ENCODE peak calls at places on chromosomes 4 and X, in nine cellular contexts. O is hepatocyte; Y is IMR-90; B is heart right ventricle; Z is naive B cell; S is GM12865; W is CD8-positive, alpha-beta T cell; K is cardiac muscle cell; C is activated naive CD4-positive, alpha-beta T cell treated with Interleukin-2 at 50 U/mL for 16 hours. L is an unnamed sample.

GRCh38 chr4:95641571-95641970 is 92.8 kb upstream of the UNC5C start:
- DNase-seq in B (no peak), K (peak; percentile 82), Z (no peak), O (no peak), S (no peak), Y (no peak), W (no peak), C (no peak), L (no peak)

GRCh38 chrX:134622056-134622812 is 36.0 kb downstream of the PLAC1 start:
- DNase-seq in B (peak; percentile 5), W (no peak), S (peak; percentile 69), Z (no peak), O (peak; percentile 40), Y (peak; percentile 89), C (no peak), K (no peak), L (peak; percentile 79)

GRCh38 chrX:1380672-1381233 is 11.2 kb downstream of the SLC25A6 start:
- DNase-seq in Y (no peak), K (no peak), C (no peak), S (no peak), O (no peak), W (no peak), Z (no peak), B (no peak), L (no peak)

GRCh38 chr4:113311047-113311446 is 261.6 kb downstream of the ANK2 start:
- DNase-seq in O (no peak), Z (no peak), C (no peak), B (no peak), Y (no peak), W (no peak), K (no peak), S (no peak), L (peak; percentile 97)

GRCh38 chrX:13001097-13001496 is 26.2 kb downstream of the TMSB4X start:
- DNase-seq in C (no peak), Y (no peak), O (no peak), Z (no peak), W (no peak), K (no peak), B (no peak), S (no peak), L (peak; percentile 77)

GRCh38 chr4:13626492-13627184 is 887 bp downstream of the BOD1L1 start:
- DNase-seq in K (no peak), O (no peak), B (no peak), S (no peak), C (no peak), Y (no peak), Z (no peak), W (no peak), L (peak; percentile 35)

GRCh38 chrX:30943984-30944383 is 54.9 kb upstream of the TAB3 start:
- DNase-seq in C (no peak), K (no peak), O (no peak), B (no peak), W (no peak), Z (no peak), Y (no peak), S (no peak), L (no peak)

GRCh38 chr4:54233128-54233696 is 4.1 kb downstream of the PDGFRA start:
- DNase-seq in O (peak; percentile 94), K (peak; percentile 93), S (peak; percentile 86), Y (peak; percentile 85), W (peak; percentile 76), Z (peak; percentile 68), C (peak; percentile 78), B (peak; percentile 81), L (peak; percentile 56)

GRCh38 chr4:40283968-40284367 is 51.2 kb upstream of the CHRNA9 start:
- DNase-seq in Y (no peak), Z (peak; percentile 50), S (peak; percentile 46), W (peak; percentile 77), C (peak; percentile 85), B (no peak), K (no peak), O (no peak), L (peak; percentile 66)

GRCh38 chr4:20323991-20324390 is 72.3 kb downstream of the SLIT2 start:
- DNase-seq in W (no peak), Z (no peak), B (no peak), Y (peak; percentile 47), S (no peak), C (no peak), O (no peak), K (peak; percentile 30), L (peak; percentile 58)

GRCh38 chrX:71625471-71625870 is 7.2 kb upstream of the CXCR3 start:
- DNase-seq in Z (no peak), B (no peak), Y (no peak), S (no peak), O (no peak), K (no peak), W (no peak), C (no peak), L (no peak)

GRCh38 chrX:21806691-21807090 is 32.7 kb upstream of the MBTPS2 start:
- DNase-seq in K (no peak), W (no peak), C (no peak), Z (no peak), B (no peak), S (no peak), Y (peak; percentile 1), O (no peak), L (peak; percentile 59)

GRCh38 chr4:22179124-22179874 is 230.7 kb upstream of the KCNIP4 start:
- DNase-seq in B (no peak), S (no peak), O (no peak), K (no peak), W (no peak), Z (no peak), C (no peak), Y (peak; percentile 77), L (peak; percentile 94)

GRCh38 chrX:148902581-148902980 is 402.2 kb downstream of the AFF2 start:
- DNase-seq in O (no peak), Y (no peak), B (no peak), S (no peak), Z (no peak), K (no peak), W (no peak), C (no peak), L (no peak)

GRCh38 chr4:86156526-86156925 is 203.3 kb downstream of the MAPK10 start:
- DNase-seq in Z (no peak), O (no peak), K (no peak), B (no peak), C (no peak), W (no peak), Y (no peak), S (no peak), L (no peak)

GRCh38 chr4:8188743-8189550 is 10.1 kb upstream of the SH3TC1 start:
- DNase-seq in W (no peak), O (no peak), C (no peak), B (peak; percentile 86), Y (no peak), S (no peak), K (no peak), Z (no peak), L (peak; percentile 97)

GRCh38 chr4:28966982-28967381 is 1753.2 kb upstream of the PCDH7 start:
- DNase-seq in C (no peak), S (no peak), B (no peak), W (no peak), O (peak; percentile 5), K (no peak), Z (no peak), Y (peak; percentile 90), L (peak; percentile 50)

GRCh38 chr4:10013722-10014121 is 7.6 kb downstream of the SLC2A9 start:
- DNase-seq in Y (no peak), O (peak; percentile 70), S (peak; percentile 85), K (peak; percentile 73), C (peak; percentile 24), Z (no peak), B (peak; percentile 37), W (peak; percentile 14), L (peak; percentile 57)

GRCh38 chr4:140088317-140088967 is 65.5 kb downstream of the MAML3 start:
- DNase-seq in W (no peak), B (no peak), Y (peak; percentile 59), Z (no peak), C (no peak), S (no peak), O (no peak), K (no peak), L (no peak)

GRCh38 chr4:140774510-140774909 is 18.3 kb upstream of the TBC1D9 start:
- DNase-seq in S (no peak), Z (peak; percentile 18), W (no peak), Y (no peak), B (no peak), K (no peak), O (no peak), C (no peak), L (no peak)

GRCh38 chr4:5798447-5798846 is 87.4 kb downstream of the EVC start:
- DNase-seq in W (no peak), Y (no peak), O (no peak), Z (no peak), C (no peak), K (no peak), S (no peak), B (peak; percentile 14), L (no peak)

GRCh38 chr4:157221895-157222763 is 1.6 kb downstream of the GRIA2 start:
- DNase-seq in C (no peak), W (no peak), Z (no peak), O (peak; percentile 69), K (peak; percentile 53), B (no peak), S (no peak), Y (no peak), L (no peak)

GRCh38 chr4:1564535-1565375 is 119.4 kb downstream of the FAM53A start:
- DNase-seq in C (no peak), O (no peak), B (no peak), W (no peak), Y (no peak), S (no peak), Z (no peak), K (no peak), L (no peak)

GRCh38 chr4:120156115-120156718 is 89.6 kb upstream of the MAD2L1 start:
- DNase-seq in W (peak; percentile 33), C (no peak), Z (peak; percentile 27), K (peak; percentile 71), O (peak; percentile 79), Y (peak; percentile 80), S (peak; percentile 82), B (peak; percentile 19), L (peak; percentile 83)

GRCh38 chrX:24341795-24342194 is 18.6 kb upstream of the SUPT20HL1 start:
- DNase-seq in S (no peak), O (no peak), C (no peak), Y (peak; percentile 81), B (no peak), W (no peak), K (no peak), Z (no peak), L (peak; percentile 54)

GRCh38 chrX:135520553-135521404 is at the start of gene INTS6L:
- DNase-seq in Y (peak; percentile 88), Z (peak; percentile 86), B (peak; percentile 84), O (peak; percentile 88), W (peak; percentile 82), S (peak; percentile 93), K (peak; percentile 89), C (peak; percentile 84), L (peak; percentile 88)

GRCh38 chr4:140110542-140110941 is 43.4 kb downstream of the MAML3 start:
- DNase-seq in B (no peak), Z (no peak), C (no peak), K (no peak), S (no peak), Y (no peak), W (no peak), O (no peak), L (no peak)

GRCh38 chr4:141599853-141600252 is 36.5 kb upstream of the IL15 start:
- DNase-seq in B (no peak), Z (no peak), C (no peak), W (no peak), O (no peak), S (no peak), Y (peak; percentile 51), K (no peak), L (no peak)

GRCh38 chrX:123859409-123859827 is 435 bp upstream of the XIAP start:
- DNase-seq in O (no peak), W (no peak), Z (no peak), Y (no peak), C (no peak), B (no peak), K (no peak), S (no peak), L (peak; percentile 56)

GRCh38 chr4:95180531-95181315 is 368.1 kb downstream of the UNC5C start:
- DNase-seq in B (no peak), S (no peak), O (no peak), Z (no peak), Y (no peak), C (no peak), W (no peak), K (peak; percentile 43), L (no peak)